ENCODE peak calls at places on chromosomes 6 and 20, in four cellular contexts. L is HCT116, Y is uterus, N is prostate gland. K is an unnamed sample.

GRCh38 chr6:143015300-143015706 is 45.4 kb upstream of the AIG1 start:
- DNase-seq in L (no peak), Y (no peak), N (no peak), K (no peak)

GRCh38 chr6:17211101-17211500 is 70.1 kb upstream of the RBM24 start:
- DNase-seq in L (no peak), Y (no peak), N (no peak), K (no peak)

GRCh38 chr20:25247100-25247665 is 702 bp upstream of the PYGB start:
- DNase-seq in L (peak; percentile 37), Y (peak; percentile 63), N (peak; percentile 76), K (peak; percentile 84)

GRCh38 chr6:4603291-4603690 is 172.9 kb upstream of the CDYL start:
- DNase-seq in L (peak; percentile 16), Y (peak; percentile 34), N (no peak), K (peak; percentile 31)

GRCh38 chr6:38445912-38446311 is 193.8 kb downstream of the BTBD9 start:
- DNase-seq in L (no peak), Y (no peak), N (no peak), K (no peak)

GRCh38 chr20:21209668-21210067 is 83.8 kb downstream of the KIZ start:
- DNase-seq in L (no peak), Y (no peak), N (no peak), K (no peak)

GRCh38 chr20:43762911-43763310 is 36.1 kb upstream of the GTSF1L start:
- DNase-seq in L (no peak), Y (no peak), N (no peak), K (no peak)

GRCh38 chr6:33008944-33009861 is at the start of gene HLA-DOA:
- DNase-seq in L (peak; percentile 28), Y (no peak), N (no peak), K (no peak)

GRCh38 chr6:52549428-52549827 is 27.4 kb downstream of the TRAM2 start:
- DNase-seq in L (no peak), Y (no peak), N (no peak), K (no peak)

GRCh38 chr20:38308047-38308438 is 4.1 kb downstream of the BPI start:
- DNase-seq in L (no peak), Y (no peak), N (no peak), K (no peak)

GRCh38 chr20:8078528-8078914 is 53.5 kb upstream of the PLCB1 start:
- DNase-seq in L (no peak), Y (no peak), N (no peak), K (no peak)

GRCh38 chr20:44074252-44075151 is 112.5 kb downstream of the JPH2 start:
- DNase-seq in L (no peak), Y (peak; percentile 1), N (no peak), K (no peak)

GRCh38 chr6:160355001-160355400 is 6.8 kb downstream of the SLC22A3 start:
- DNase-seq in L (no peak), Y (no peak), N (no peak), K (no peak)

GRCh38 chr6:8215631-8216030 is 113.3 kb upstream of the EEF1E1 start:
- DNase-seq in L (no peak), Y (no peak), N (no peak), K (no peak)

GRCh38 chr6:68575765-68576439 is 59.2 kb upstream of the ADGRB3 start:
- DNase-seq in L (no peak), Y (no peak), N (no peak), K (peak; percentile 62)

GRCh38 chr6:6557871-6558270 is 30.6 kb upstream of the LY86 start:
- DNase-seq in L (no peak), Y (no peak), N (no peak), K (no peak)

GRCh38 chr6:45698046-45698445 is 317.6 kb downstream of the CLIC5 start:
- DNase-seq in L (no peak), Y (no peak), N (no peak), K (no peak)

GRCh38 chr6:133549252-133549925 is 308.2 kb downstream of the EYA4 start:
- DNase-seq in L (no peak), Y (no peak), N (no peak), K (no peak)

GRCh38 chr6:108874470-108875160 is 26.4 kb downstream of the ARMC2 start:
- DNase-seq in L (no peak), Y (peak; percentile 66), N (no peak), K (no peak)

GRCh38 chr6:151096691-151097090 is 143.1 kb upstream of the AKAP12 start:
- DNase-seq in L (no peak), Y (no peak), N (no peak), K (no peak)

GRCh38 chr20:44017905-44018683 is 103.4 kb downstream of the TOX2 start:
- DNase-seq in L (peak; percentile 85), Y (peak; percentile 86), N (peak; percentile 40), K (peak; percentile 24)

GRCh38 chr6:145669627-145670034 is 65.7 kb downstream of the EPM2A start:
- DNase-seq in L (no peak), Y (no peak), N (no peak), K (no peak)

GRCh38 chr6:22784611-22785010 is 215.2 kb downstream of the HDGFL1 start:
- DNase-seq in L (no peak), Y (no peak), N (no peak), K (no peak)

GRCh38 chr20:4470375-4470774 is 251.3 kb upstream of the PRND start:
- DNase-seq in L (no peak), Y (no peak), N (no peak), K (no peak)

GRCh38 chr6:86355271-86355670 is 582.1 kb upstream of the HTR1E start:
- DNase-seq in L (no peak), Y (no peak), N (no peak), K (no peak)

GRCh38 chr6:44702292-44702691 is 314.8 kb downstream of the CDC5L start:
- DNase-seq in L (no peak), Y (no peak), N (no peak), K (no peak)

GRCh38 chr6:78589426-78589825 is 277.9 kb upstream of the IRAK1BP1 start:
- DNase-seq in L (no peak), Y (no peak), N (no peak), K (no peak)

GRCh38 chr6:139436521-139437348 is 62.3 kb upstream of the CITED2 start:
- DNase-seq in L (no peak), Y (no peak), N (no peak), K (no peak)

GRCh38 chr6:10687582-10687981 is 6.8 kb downstream of the C6orf52 start:
- DNase-seq in L (no peak), Y (no peak), N (no peak), K (no peak)

GRCh38 chr20:9515761-9516657 is 1.6 kb downstream of the LAMP5 start:
- DNase-seq in L (peak; percentile 10), Y (no peak), N (peak; percentile 24), K (no peak)

GRCh38 chr6:151051164-151051563 is 185.7 kb downstream of the MTHFD1L start:
- DNase-seq in L (no peak), Y (no peak), N (no peak), K (no peak)

GRCh38 chr6:53032853-53033252 is 32.4 kb upstream of the FBXO9 start:
- DNase-seq in L (no peak), Y (no peak), N (no peak), K (no peak)

GRCh38 chr6:148064406-148065134 is 278.1 kb upstream of the SASH1 start:
- DNase-seq in L (no peak), Y (no peak), N (no peak), K (no peak)

GRCh38 chr6:125986956-125987617 is 747 bp downstream of the TRMT11 start:
- DNase-seq in L (peak; percentile 21), Y (no peak), N (no peak), K (no peak)

GRCh38 chr6:111379302-111379701 is 103.7 kb downstream of the REV3L start:
- DNase-seq in L (no peak), Y (no peak), N (no peak), K (no peak)

GRCh38 chr6:14286144-14286543 is 168.6 kb downstream of the CD83 start:
- DNase-seq in L (peak; percentile 35), Y (no peak), N (no peak), K (no peak)

GRCh38 chr20:45857836-45858250 is 429 bp downstream of the ZSWIM3 start:
- DNase-seq in L (no peak), Y (no peak), N (no peak), K (no peak)

GRCh38 chr6:134352786-134353480 is 35.0 kb upstream of the SGK1 start:
- DNase-seq in L (no peak), Y (no peak), N (no peak), K (no peak)

GRCh38 chr6:41767112-41767946 is 12.4 kb downstream of the FRS3 start:
- DNase-seq in L (no peak), Y (peak; percentile 65), N (peak; percentile 87), K (peak; percentile 70)

DNA sequence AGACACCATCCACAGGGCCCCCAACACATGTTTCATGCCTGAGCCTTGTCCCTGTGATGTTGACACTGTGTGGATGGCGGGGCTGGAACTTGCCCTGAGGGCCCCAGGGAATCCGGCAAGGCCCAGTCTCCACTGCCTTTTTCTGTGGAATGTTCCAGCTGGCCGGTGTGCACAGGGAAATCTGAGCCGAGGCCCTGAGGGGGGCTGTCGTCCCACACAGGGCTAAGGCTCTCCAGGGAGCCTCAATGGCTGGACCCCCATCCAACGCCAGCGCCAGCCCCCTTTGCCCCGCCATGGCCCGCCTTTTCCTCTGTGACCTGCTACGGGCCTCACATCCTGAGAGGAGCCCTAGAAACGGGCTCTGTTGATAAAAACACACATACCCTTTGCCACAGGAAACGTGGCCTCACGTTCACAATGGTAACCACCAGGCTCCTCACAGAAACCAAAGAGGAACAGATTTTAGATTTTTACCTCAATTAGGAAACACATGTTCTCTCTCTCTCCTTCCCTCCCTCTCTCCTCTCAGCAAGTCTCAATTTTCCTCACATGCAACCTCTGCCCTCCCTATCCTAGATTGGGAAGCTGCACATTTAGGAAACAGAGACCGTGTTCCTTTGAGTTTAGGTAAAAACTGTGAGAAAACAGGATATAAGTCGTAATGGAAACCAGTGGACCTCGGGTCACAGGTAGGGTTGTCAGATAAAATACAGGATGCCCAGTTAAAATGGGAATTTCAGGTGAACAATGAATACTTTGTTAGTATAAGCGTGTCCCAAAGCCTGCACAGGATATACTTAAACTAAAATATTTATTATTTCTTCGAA is 13.7 kb upstream of the ZNF831 start:
- DNase-seq in L (no peak), Y (peak; percentile 31), N (no peak), K (peak; percentile 13)
- H3K4me1 ChIP-seq in L (no peaks in the 10 kb centered on the region), Y (no peaks in the 10 kb centered on the region), N (no peaks in the 10 kb centered on the region), K (no peaks in the 10 kb centered on the region)

DNA sequence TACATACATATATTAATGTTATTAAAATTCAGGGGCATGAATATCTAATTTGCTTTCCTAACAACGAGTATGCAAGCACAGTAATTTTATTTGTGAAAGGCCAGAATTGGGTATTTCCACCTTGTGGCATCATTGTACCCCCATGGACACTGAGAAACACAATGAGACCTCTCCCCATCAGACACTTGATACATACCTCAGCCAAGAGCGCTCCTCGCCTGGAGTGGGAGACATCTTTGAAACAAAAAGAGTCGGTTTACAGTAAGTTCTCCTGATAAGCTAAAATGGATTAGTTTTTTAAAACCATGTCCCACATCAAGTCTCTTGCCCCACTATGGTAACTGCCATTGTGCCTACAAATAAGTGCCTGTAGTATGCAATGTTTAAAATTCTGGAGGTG is 2.1 kb downstream of the CNR1 start:
- DNase-seq in L (no peak), Y (no peak), N (no peak), K (no peak)
- H3K27ac ChIP-seq in L (no peak overlapping the region), Y (no peak overlapping the region), N (no peak overlapping the region), K (no peak overlapping the region)

GRCh38 chr6:95364016-95364604 is 213.2 kb upstream of the MANEA start:
- DNase-seq in L (peak; percentile 8), Y (no peak), N (no peak), K (no peak)
- TF ChIP-seq CTCF in L (no peak), Y (no peak), N (no peak), K (peak; percentile 39)

DNA sequence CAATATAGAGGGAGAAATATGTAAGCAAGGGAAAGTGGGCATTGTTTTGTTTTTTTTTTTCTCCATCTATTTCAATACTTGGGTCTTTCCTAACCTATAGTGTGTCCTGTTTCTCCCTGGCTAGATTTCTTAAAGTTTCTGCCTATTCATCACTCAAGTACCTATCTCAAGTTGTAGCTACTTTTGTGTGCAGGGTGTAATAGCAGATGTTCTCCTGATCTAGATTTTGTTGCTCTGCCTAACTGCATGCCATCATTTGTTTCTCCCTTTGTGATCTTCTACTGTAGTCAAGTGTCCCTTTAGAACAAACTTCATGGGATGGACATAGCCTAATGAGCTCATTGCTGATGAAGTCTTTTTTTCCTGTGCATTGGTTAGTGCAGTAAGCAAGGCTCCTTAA is 45.8 kb downstream of the TOP1 start:
- DNase-seq in L (no peak), Y (no peak), N (no peak), K (no peak)
- H3K4me1 ChIP-seq in L (peaks cover 43% of the 10 kb centered on the region), Y (no peaks in the 10 kb centered on the region), N (peaks cover 6% of the 10 kb centered on the region), K (peaks cover 35% of the 10 kb centered on the region)